ENCODE peak calls at places on chromosome 4, in six cellular contexts. A is mammary epithelial cell, Y is tibial artery, O is spleen, S is pancreas, X is esophagus squamous epithelium. D is an unnamed sample.

GRCh38 chr4:173878701-173879100 is 348.7 kb upstream of the HAND2 start:
- DNase-seq in S (no peak), Y (no peak), X (no peak), A (no peak), O (no peak), D (no peak)

GRCh38 chr4:161762796-161763195 is 401.0 kb downstream of the FSTL5 start:
- DNase-seq in A (peak; percentile 58), Y (no peak), S (no peak), X (no peak), O (no peak), D (no peak)

GRCh38 chr4:8278421-8279287 is 9.1 kb downstream of the HTRA3 start:
- DNase-seq in X (no peak), Y (no peak), A (peak; percentile 46), S (peak; percentile 9), O (peak; percentile 48), D (no peak)

GRCh38 chr4:57064811-57065711 is 45.1 kb downstream of the IGFBP7 start:
- DNase-seq in O (no peak), S (peak; percentile 33), Y (peak; percentile 83), X (no peak), A (no peak), D (no peak)

GRCh38 chr4:66930216-66930615 is 615.1 kb downstream of the CENPC start:
- DNase-seq in S (no peak), Y (no peak), A (no peak), X (no peak), O (no peak), D (no peak)

GRCh38 chr4:14834382-14834781 is 167.9 kb upstream of the CPEB2 start:
- DNase-seq in Y (no peak), S (no peak), O (no peak), A (no peak), X (no peak), D (no peak)

GRCh38 chr4:44056721-44057151 is 391.9 kb downstream of the KCTD8 start:
- DNase-seq in Y (no peak), A (no peak), X (no peak), S (no peak), O (no peak), D (no peak)

GRCh38 chr4:77481856-77482255 is 123.8 kb upstream of the CXCL13 start:
- DNase-seq in Y (no peak), X (no peak), A (peak; percentile 70), S (no peak), O (no peak), D (no peak)

GRCh38 chr4:137226900-137227299 is 305.4 kb downstream of the PCDH18 start:
- DNase-seq in Y (no peak), O (no peak), X (no peak), A (peak; percentile 11), S (no peak), D (no peak)

GRCh38 chr4:185903205-185903604 is 91.2 kb upstream of the SORBS2 start:
- DNase-seq in Y (no peak), X (no peak), O (no peak), S (no peak), A (peak; percentile 72), D (no peak)

GRCh38 chr4:106273831-106274230 is 42.2 kb downstream of the TBCK start:
- DNase-seq in Y (no peak), X (no peak), S (no peak), O (no peak), A (peak; percentile 28), D (no peak)

GRCh38 chr4:110175634-110176033 is 22.8 kb downstream of the ELOVL6 start:
- DNase-seq in Y (no peak), A (peak; percentile 32), S (no peak), O (no peak), X (no peak), D (no peak)

GRCh38 chr4:76955187-76955586 is 5.6 kb downstream of the SEPTIN11 start:
- DNase-seq in Y (no peak), S (no peak), A (no peak), X (no peak), O (no peak), D (no peak)

GRCh38 chr4:182938213-182938645 is 21.0 kb upstream of the DCTD start:
- DNase-seq in S (peak; percentile 75), O (peak; percentile 87), A (peak; percentile 41), X (no peak), Y (peak; percentile 79), D (peak; percentile 79)

GRCh38 chr4:2257361-2258001 is 4.4 kb downstream of the MXD4 start:
- DNase-seq in O (peak; percentile 76), A (no peak), X (no peak), S (peak; percentile 22), Y (peak; percentile 71), D (peak; percentile 39)

GRCh38 chr4:154559141-154559841 is 3.5 kb upstream of the FGB start:
- DNase-seq in A (peak; percentile 63), Y (no peak), X (no peak), S (no peak), O (no peak), D (no peak)

GRCh38 chr4:97074531-97074930 is 1068.7 kb downstream of the STPG2 start:
- DNase-seq in O (no peak), Y (no peak), S (no peak), A (no peak), X (no peak), D (no peak)

GRCh38 chr4:75723117-75723801 is 1.1 kb upstream of the USO1 start:
- DNase-seq in A (peak; percentile 84), S (no peak), X (no peak), Y (no peak), O (no peak), D (no peak)

GRCh38 chr4:47065099-47065498 is 33.7 kb downstream of the GABRB1 start:
- DNase-seq in S (no peak), X (no peak), A (no peak), Y (no peak), O (no peak), D (no peak)

GRCh38 chr4:174086829-174087799 is 196.4 kb downstream of the FBXO8 start:
- DNase-seq in X (no peak), Y (no peak), O (no peak), S (no peak), A (no peak), D (no peak)

GRCh38 chr4:73682508-73682907 is 57.9 kb upstream of the CXCL8 start:
- DNase-seq in S (no peak), A (peak; percentile 68), X (no peak), O (no peak), Y (no peak), D (no peak)

GRCh38 chr4:78707793-78708192 is 68.4 kb upstream of the BMP2K start:
- DNase-seq in O (no peak), S (no peak), A (no peak), Y (no peak), X (no peak), D (no peak)

DNA sequence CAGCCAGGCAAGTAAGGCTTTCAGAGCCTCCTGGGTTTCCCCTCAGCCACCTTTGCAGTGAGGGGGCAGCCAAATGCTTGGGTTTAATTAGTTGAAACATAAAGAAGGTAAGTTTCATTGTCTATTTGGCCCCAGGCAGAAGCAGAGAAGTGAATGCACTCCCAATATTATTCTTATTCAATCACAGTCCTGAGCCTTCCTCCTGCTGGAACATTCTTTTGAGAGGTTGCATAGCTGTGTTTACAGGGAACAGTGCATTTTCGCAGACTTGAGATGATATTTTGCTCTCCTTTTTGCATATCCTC is 13.9 kb downstream of the SLC2A9 start:
- DNase-seq in O (no peak), S (no peak), Y (no peak), A (no peak), X (no peak), D (no peak)
- H3K4me3 ChIP-seq in O (no peak overlapping the region), S (no peak overlapping the region), Y (no peak overlapping the region), A (no peak overlapping the region), X (no peak overlapping the region), D (no peak overlapping the region)

GRCh38 chr4:54231419-54232150 is 2.5 kb downstream of the PDGFRA start:
- DNase-seq in X (no peak), Y (peak; percentile 91), O (no peak), S (no peak), A (no peak), D (no peak)

GRCh38 chr4:54233697-54234496 is 4.8 kb downstream of the PDGFRA start:
- DNase-seq in A (peak; percentile 59), O (peak; percentile 92), S (peak; percentile 75), Y (peak; percentile 88), X (no peak), D (peak; percentile 87)

GRCh38 chr4:54232151-54232688 is 3.1 kb downstream of the PDGFRA start:
- DNase-seq in S (no peak), X (no peak), Y (peak; percentile 65), O (no peak), A (no peak), D (no peak)

GRCh38 chr4:54234497-54235205 is 5.6 kb downstream of the PDGFRA start:
- DNase-seq in X (no peak), Y (peak; percentile 57), S (no peak), O (no peak), A (no peak), D (no peak)

DNA sequence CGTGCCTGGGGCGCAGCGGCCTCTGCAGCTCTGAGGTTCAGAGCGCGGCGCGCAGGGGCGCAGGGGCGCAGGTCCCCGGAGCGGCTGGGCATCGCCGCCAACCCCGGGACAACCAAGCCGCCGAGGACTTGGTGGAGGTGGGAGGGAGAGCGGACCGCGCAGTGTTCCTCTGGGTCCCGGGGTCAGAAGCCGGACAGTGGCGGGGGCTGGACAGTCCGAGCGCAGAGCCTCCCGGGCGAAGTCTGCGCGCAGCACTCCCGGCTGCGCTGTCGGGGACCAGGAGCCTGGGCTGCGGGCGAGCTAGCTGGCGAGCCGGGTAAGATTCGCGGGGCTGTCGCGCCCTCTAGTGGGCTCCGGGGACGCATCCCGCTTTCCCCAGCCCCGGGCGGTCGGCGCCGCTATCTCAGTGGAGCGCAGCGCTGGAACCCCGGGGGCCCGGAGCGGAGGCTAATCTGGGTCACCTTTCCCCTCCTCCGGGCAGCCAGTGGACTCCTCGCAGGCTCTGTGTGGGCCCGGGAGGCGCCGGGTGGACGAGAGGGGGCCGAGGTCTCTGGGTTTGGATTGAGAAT is 4.1 kb downstream of the PDGFRA start:
- DNase-seq in O (peak; percentile 94), S (peak; percentile 86), X (peak; percentile 5), Y (peak; percentile 91), A (peak; percentile 81), D (peak; percentile 87)
- TF ChIP-seq CTCF in O (peak; percentile 48), S (peak; percentile 88), X (peak; percentile 93), Y (peak; percentile 83), A (peak; percentile 88), D (peak; percentile 83)

DNA sequence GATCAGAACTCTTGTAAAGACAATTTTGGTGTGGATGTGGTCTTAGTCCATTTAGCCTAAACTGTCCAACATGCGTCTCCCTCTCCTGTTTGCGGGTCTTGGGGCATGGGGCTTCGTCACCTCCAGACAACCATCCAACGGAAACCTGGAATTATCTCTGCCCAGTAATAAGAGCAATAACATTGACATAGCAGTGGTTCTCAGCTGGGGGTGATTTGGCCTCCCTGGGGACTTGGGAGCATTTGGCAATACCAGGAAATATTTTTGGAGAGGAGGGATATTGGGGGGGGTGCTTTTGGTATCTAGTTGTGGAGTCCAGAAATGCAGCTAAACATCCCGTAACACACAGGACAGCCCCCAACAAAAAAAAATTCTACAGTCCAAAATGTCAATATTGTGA is 47.2 kb downstream of the SEL1L3 start:
- DNase-seq in S (no peak), X (no peak), O (no peak), Y (no peak), A (no peak), D (no peak)
- H3K4me3 ChIP-seq in S (no peak overlapping the region), X (no peak overlapping the region), O (no peak overlapping the region), Y (no peak overlapping the region), A (no peak overlapping the region), D (no peak overlapping the region)

GRCh38 chr4:184310171-184310567 is 92.5 kb upstream of the ENPP6 start:
- DNase-seq in Y (no peak), A (no peak), X (no peak), O (peak; percentile 87), S (no peak), D (peak; percentile 61)
- TF ChIP-seq CTCF in Y (no peak), A (peak; percentile 8), X (peak; percentile 58), O (peak; percentile 40), S (no peak), D (peak; percentile 44)

D was measured in lower lobe of right lung.